ENCODE peak calls at places on chromosomes 16 and 17, in five cellular contexts. D is GM23338, R is cardiac muscle cell, H is lower lobe of right lung, Z is upper lobe of right lung. U is an unnamed sample.
A peak's percentile ranks its signal among the peaks of the same experiment; 100 is the strongest.

GRCh38 chr17:72529386-72529785 is 408.6 kb downstream of the SOX9 start:
- DNase-seq in R (no peak), D (no peak), H (no peak), Z (no peak), U (no peak)

GRCh38 chr16:73019456-73020362 is 28.2 kb downstream of the ZFHX3 start:
- DNase-seq in Z (peak; percentile 38), D (no peak), R (peak; percentile 88), H (no peak), U (no peak)

GRCh38 chr17:55433029-55433628 is 11.5 kb upstream of the MMD start:
- DNase-seq in Z (no peak), R (no peak), H (no peak), D (no peak), U (peak; percentile 56)

GRCh38 chr17:78379134-78379497 is 667 bp downstream of the PGS1 start:
- DNase-seq in D (no peak), H (no peak), Z (no peak), R (peak; percentile 83), U (no peak)

GRCh38 chr17:55926276-55926995 is 175.6 kb downstream of the PCTP start:
- DNase-seq in Z (no peak), R (no peak), H (no peak), D (peak; percentile 77), U (no peak)

GRCh38 chr16:28321700-28322411 is 29.5 kb downstream of the SBK1 start:
- DNase-seq in H (no peak), R (peak; percentile 29), D (peak; percentile 84), Z (no peak), U (peak; percentile 42)

GRCh38 chr17:47727704-47728036 is 5.4 kb upstream of the TBX21 start:
- DNase-seq in R (no peak), Z (no peak), D (no peak), H (peak; percentile 16), U (no peak)

GRCh38 chr16:81740163-81740562 is 38.9 kb upstream of the PLCG2 start:
- DNase-seq in R (no peak), D (peak; percentile 64), H (no peak), Z (no peak), U (peak; percentile 90)

GRCh38 chr16:85389679-85390470 is 223.2 kb upstream of the GSE1 start:
- DNase-seq in D (no peak), H (peak; percentile 36), Z (peak; percentile 46), R (no peak), U (no peak)

GRCh38 chr17:45046536-45047125 is 4.8 kb downstream of the DCAKD start:
- DNase-seq in D (no peak), R (no peak), Z (no peak), H (no peak), U (peak; percentile 68)

DNA sequence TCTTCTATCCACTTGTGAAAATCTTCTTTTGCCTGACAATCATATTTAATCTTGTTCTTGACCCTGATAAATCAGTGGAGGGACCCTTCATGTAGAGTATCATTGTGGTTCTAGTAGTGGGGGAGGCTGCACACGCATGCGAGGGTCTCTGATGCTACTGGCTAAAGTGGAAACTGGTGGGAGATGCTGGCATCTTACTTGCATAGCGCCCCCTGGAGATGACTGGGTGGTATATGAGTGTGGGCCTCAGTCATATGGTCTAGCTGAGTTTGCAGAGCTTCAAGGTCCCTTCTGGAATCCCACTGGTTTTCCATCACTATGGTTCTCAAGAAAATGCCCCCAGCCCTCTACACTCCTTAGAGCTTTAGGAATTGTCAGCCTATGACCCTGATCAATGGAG is 236.4 kb upstream of the AXIN2 start:
- DNase-seq in H (no peak), R (peak; percentile 37), D (peak; percentile 86), Z (no peak), U (peak; percentile 21)
- TF ChIP-seq CTCF in H (no peak), R (peak; percentile 51), D (peak; percentile 82), Z (no peak), U (peak; percentile 26)

GRCh38 chr16:68287276-68288251 is 23.2 kb downstream of the SLC7A6OS start:
- DNase-seq in H (no peak), Z (no peak), D (no peak), R (peak; percentile 89), U (no peak)
- H3K4me3 ChIP-seq in H (no peak overlapping the region), Z (no peak overlapping the region), D (no peak overlapping the region), R (no peak overlapping the region), U (no peak overlapping the region)

GRCh38 chr16:7919782-7920181 is 587.1 kb downstream of the RBFOX1 start:
- DNase-seq in Z (no peak), D (no peak), H (no peak), R (no peak), U (no peak)

GRCh38 chr16:7921360-7921759 is 588.7 kb downstream of the RBFOX1 start:
- DNase-seq in H (no peak), D (peak; percentile 30), Z (no peak), R (no peak), U (no peak)
- TF ChIP-seq CTCF in H (no peak), D (peak; percentile 15), Z (no peak), R (no peak), U (no peak)

DNA sequence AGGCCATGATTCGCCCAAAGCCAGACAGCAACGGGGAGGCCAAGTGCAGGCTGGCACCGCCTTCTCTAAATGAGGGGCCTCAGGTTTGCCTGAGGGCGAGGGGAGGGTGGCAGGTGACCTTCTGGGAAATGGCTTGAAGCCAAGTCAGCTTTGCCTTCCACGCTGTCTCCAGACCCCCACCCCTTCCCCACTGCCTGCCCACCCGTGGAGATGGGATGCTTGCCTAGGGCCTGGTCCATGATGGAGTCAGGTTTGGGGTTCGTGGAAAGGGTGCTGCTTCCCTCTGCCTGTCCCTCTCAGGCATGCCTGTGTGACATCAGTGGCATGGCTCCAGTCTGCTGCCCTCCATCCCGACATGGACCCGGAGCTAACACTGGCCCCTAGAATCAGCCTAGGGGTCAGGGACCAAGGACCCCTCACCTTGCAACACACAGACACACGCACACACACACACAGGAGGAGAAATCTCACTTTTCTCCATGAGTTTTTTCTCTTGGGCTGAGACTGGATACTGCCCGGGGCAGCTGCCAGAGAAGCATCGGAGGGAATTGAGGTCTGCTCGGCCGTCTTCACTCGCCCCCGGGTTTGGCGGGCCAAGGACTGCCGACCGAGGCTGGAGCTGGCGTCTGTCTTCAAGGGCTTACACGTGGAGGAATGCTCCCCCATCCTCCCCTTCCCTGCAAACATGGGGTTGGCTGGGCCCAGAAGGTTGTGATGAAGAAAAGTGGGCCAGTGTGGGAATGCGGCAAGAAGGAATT is 18.7 kb downstream of the NGFR start:
- DNase-seq in D (no peak), Z (peak; percentile 45), R (no peak), H (no peak), U (no peak)
- H3K4me3 ChIP-seq in D (no peak overlapping the region), Z (no peak overlapping the region), R (no peak overlapping the region), H (no peak overlapping the region), U (no peak overlapping the region)

DNA sequence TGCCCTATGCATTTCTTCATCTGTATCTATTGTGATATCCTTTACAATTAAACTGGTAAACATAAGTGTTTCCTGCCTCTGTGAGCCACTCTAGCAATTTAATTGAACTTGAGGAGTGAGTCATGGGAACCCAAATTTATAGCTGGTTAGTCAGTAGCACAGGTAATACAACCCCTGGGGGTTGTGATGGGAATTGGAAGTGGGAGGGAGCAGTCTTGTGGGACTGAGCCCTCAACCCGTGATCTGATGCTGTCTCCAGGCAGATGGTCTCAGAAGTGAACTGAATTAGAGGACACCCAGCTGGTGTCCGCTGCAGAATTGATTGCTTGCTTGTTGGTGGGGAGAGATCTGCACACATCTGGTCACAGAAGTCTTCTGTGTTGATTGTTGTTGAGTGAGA is 7.7 kb upstream of the ST6GALNAC2 start:
- DNase-seq in H (no peak), Z (no peak), R (no peak), D (peak; percentile 40), U (no peak)
- TF ChIP-seq CTCF in H (no peak), Z (no peak), R (no peak), D (peak; percentile 14), U (no peak)

GRCh38 chr17:38746893-38747384 is 1.2 kb downstream of the PCGF2 start:
- DNase-seq in R (no peak), Z (no peak), H (no peak), D (no peak), U (no peak)

GRCh38 chr17:38748329-38749221 is at the start of gene PCGF2:
- DNase-seq in D (peak; percentile 98), H (peak; percentile 95), R (peak; percentile 95), Z (peak; percentile 94), U (peak; percentile 74)

GRCh38 chr17:38745545-38745944 is 2.6 kb downstream of the PCGF2 start:
- DNase-seq in Z (no peak), D (no peak), R (no peak), H (no peak), U (no peak)

GRCh38 chr17:38747385-38748328 is 479 bp downstream of the PCGF2 start:
- DNase-seq in D (peak; percentile 55), H (peak; percentile 63), Z (peak; percentile 82), R (peak; percentile 48), U (peak; percentile 53)

DNA sequence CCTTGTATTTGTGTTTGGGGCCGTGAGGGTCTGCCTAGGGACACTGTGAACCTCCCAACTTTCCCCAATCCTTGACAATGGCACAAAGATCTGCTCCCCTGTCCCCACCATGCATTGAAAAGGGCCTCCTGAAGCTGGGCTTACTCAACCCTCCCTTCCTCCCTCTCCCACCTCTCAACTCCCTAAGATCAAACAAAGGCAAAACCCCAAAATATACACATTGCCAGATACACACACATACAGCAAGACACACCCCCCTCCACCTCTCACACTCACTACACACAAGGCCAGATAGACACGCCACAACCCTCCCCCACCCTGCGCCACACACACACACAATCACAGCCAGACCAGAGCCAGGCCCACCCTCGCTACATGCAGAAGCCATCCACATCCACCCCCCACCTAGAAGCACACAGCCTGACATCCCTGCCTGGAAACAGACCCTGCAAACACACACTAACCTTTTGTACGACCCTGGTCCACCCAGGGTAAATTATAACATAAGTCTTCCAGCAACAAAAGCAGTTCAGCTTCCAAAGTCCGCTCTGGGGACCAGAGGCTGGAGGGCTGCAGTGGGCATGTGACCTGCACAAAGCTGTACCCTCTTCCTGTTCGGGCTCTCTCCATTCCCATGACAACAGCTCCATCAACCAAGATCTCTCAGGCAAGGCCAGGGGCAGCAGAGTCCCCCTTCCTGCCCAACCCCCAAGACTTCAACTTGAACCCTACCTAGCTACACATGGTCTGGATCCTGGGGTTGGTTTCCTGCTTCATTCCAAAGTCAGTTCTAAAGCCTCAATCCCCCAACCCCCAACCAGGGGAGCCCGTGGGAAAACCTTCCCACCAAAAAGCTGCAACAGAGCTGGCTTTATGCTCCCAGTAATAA is 1.9 kb downstream of the PCGF2 start:
- DNase-seq in Z (no peak), H (no peak), D (peak; percentile 65), R (no peak), U (no peak)
- H3K4me3 ChIP-seq in Z (peak overlapping the region; percentile 96), H (peak overlapping the region; percentile 95), D (peak overlapping the region; percentile 99), R (peak overlapping the region; percentile 97), U (peak overlapping the region; percentile 75)

DNA sequence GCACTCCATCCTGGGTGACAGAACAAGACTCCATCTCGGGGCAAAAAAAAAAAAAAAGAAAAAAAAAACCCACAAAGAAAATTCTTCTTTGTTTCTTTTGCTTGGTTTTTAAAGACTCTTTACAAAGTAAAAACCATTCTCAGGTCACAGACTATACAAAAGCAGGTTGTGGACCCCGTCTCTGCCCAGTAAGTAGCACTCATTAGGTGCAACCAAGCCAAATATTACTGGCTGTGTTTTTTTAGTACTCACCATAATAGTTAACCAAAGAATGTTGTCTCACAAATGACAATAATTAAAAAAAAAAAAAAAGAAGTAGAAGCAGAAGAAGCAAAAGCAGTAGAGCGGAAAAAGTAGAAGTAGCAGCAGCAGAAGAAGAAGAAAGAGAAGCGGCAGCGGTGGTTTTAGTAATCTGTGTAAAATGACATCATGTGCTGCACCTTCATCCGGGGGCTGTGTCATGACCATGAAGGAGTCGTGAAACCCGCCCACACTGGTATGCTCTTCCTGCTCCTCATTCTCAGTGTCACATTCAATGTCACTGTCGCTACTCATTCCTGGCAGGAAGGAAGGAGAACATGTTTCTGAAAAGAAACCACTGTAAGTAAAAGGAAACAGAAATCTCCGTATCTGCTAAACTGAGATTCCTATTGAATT is 105.4 kb downstream of the TRIM37 start:
- DNase-seq in R (peak; percentile 67), H (peak; percentile 67), Z (no peak), D (peak; percentile 51), U (peak; percentile 95)
- TF ChIP-seq CTCF in R (no peak), H (no peak), Z (no peak), D (no peak), U (no peak)

U was measured in GM12865.